ENCODE peak calls at places on chromosomes 7 and 10, in six cellular contexts. P is T1000; A is activated naive CD4-positive, alpha-beta T cell treated with anti-CD3 and anti-CD28 coated beads, Interleukin-2, amount 50 U/mL, for 16 hours; N is dorsolateral prefrontal cortex; D is NT2/D1; M is sciatic nerve. G is an unnamed sample.

GRCh38 chr10:93821051-93821772 is 63.5 kb downstream of the LGI1 start:
- DNase-seq in N (no peak), P (no peak), M (no peak), A (no peak), D (no peak), G (no peak)

GRCh38 chr7:6637544-6638229 is 569 bp downstream of the ZNF316 start:
- DNase-seq in M (no peak), P (no peak), N (no peak), D (no peak), A (peak; percentile 56), G (peak; percentile 65)

GRCh38 chr10:33460461-33461294 is 126.2 kb upstream of the NRP1 start:
- DNase-seq in D (no peak), P (no peak), A (no peak), N (no peak), M (no peak), G (no peak)

GRCh38 chr7:26937956-26938623 is 73.7 kb upstream of the SKAP2 start:
- DNase-seq in P (no peak), D (no peak), N (no peak), M (no peak), A (no peak), G (no peak)

GRCh38 chr10:129929343-129930297 is 34.5 kb downstream of the EBF3 start:
- DNase-seq in P (no peak), N (no peak), D (no peak), A (no peak), M (peak; percentile 34), G (no peak)

GRCh38 chr7:35571596-35572240 is 123.2 kb downstream of the HERPUD2 start:
- DNase-seq in N (no peak), A (no peak), M (no peak), P (no peak), D (no peak), G (no peak)

GRCh38 chr10:10785627-10786333 is 231.9 kb upstream of the CELF2 start:
- DNase-seq in M (no peak), N (no peak), A (no peak), P (no peak), D (no peak), G (no peak)

GRCh38 chr10:113326160-113327111 is 226.4 kb upstream of the HABP2 start:
- DNase-seq in D (peak; percentile 18), P (peak; percentile 85), M (no peak), A (no peak), N (no peak), G (no peak)

GRCh38 chr7:122166708-122167107 is 22.7 kb upstream of the AASS start:
- DNase-seq in N (no peak), A (no peak), D (no peak), P (no peak), M (no peak), G (no peak)

GRCh38 chr7:95628831-95629439 is 32.6 kb upstream of the PDK4 start:
- DNase-seq in D (no peak), M (no peak), P (no peak), A (no peak), N (no peak), G (no peak)

GRCh38 chr10:32489935-32490334 is 44.0 kb downstream of the CCDC7 start:
- DNase-seq in N (no peak), P (no peak), M (no peak), D (no peak), A (no peak), G (no peak)

GRCh38 chr10:34323197-34323596 is 491.9 kb downstream of the PARD3 start:
- DNase-seq in D (no peak), A (no peak), P (no peak), M (no peak), N (no peak), G (no peak)

GRCh38 chr7:79290841-79291497 is 162.5 kb downstream of the MAGI2 start:
- DNase-seq in A (no peak), M (no peak), D (no peak), P (no peak), N (no peak), G (no peak)

GRCh38 chr7:28921822-28922221 is 36.3 kb downstream of the TRIL start:
- DNase-seq in A (peak; percentile 14), M (no peak), P (no peak), N (peak; percentile 50), D (peak; percentile 44), G (peak; percentile 20)

GRCh38 chr7:143850682-143851081 is 51.3 kb downstream of the TCAF1 start:
- DNase-seq in M (no peak), P (no peak), N (no peak), D (no peak), A (no peak), G (no peak)

GRCh38 chr7:24075426-24075810 is 208.6 kb upstream of the NPY start:
- DNase-seq in M (no peak), D (no peak), N (no peak), A (no peak), P (no peak), G (no peak)

GRCh38 chr7:129363-130221 is 62.8 kb upstream of the FAM20C start:
- DNase-seq in P (no peak), D (no peak), M (no peak), A (no peak), N (peak; percentile 79), G (no peak)

GRCh38 chr10:88687853-88688467 is 18.1 kb upstream of the LIPK start:
- DNase-seq in A (no peak), P (no peak), D (no peak), M (no peak), N (no peak), G (no peak)

GRCh38 chr10:31490858-31491504 is 172.0 kb downstream of the ZEB1 start:
- DNase-seq in N (no peak), A (no peak), M (no peak), D (no peak), P (no peak), G (no peak)

GRCh38 chr10:46048152-46048551 is 2.1 kb upstream of the MSMB start:
- DNase-seq in M (no peak), N (no peak), D (no peak), P (no peak), A (no peak), G (no peak)

GRCh38 chr7:6579446-6579845 is 2.2 kb downstream of the ZDHHC4 start:
- DNase-seq in M (no peak), N (no peak), D (no peak), P (no peak), A (no peak), G (no peak)

GRCh38 chr7:108468246-108468645 is 12.0 kb upstream of the NRCAM start:
- DNase-seq in N (no peak), P (no peak), M (no peak), D (no peak), A (no peak), G (no peak)

GRCh38 chr7:7521259-7521658 is 14.4 kb downstream of the COL28A1 start:
- DNase-seq in M (no peak), P (no peak), D (no peak), A (no peak), N (no peak), G (no peak)

GRCh38 chr10:85741626-85742300 is 624.8 kb downstream of the GRID1 start:
- DNase-seq in M (no peak), N (no peak), D (no peak), A (no peak), P (no peak), G (no peak)

GRCh38 chr7:618539-619355 is 99.1 kb upstream of the PDGFA start:
- DNase-seq in A (peak; percentile 57), N (no peak), P (no peak), M (no peak), D (no peak), G (peak; percentile 68)

GRCh38 chr7:137933270-137934017 is 68.4 kb downstream of the CREB3L2 start:
- DNase-seq in A (no peak), P (no peak), N (no peak), M (no peak), D (no peak), G (no peak)

GRCh38 chr7:113519447-113519846 is 399.4 kb downstream of the PPP1R3A start:
- DNase-seq in P (no peak), M (no peak), D (no peak), N (no peak), A (no peak), G (no peak)

GRCh38 chr10:8817303-8817702 is 762.8 kb downstream of the GATA3 start:
- DNase-seq in D (no peak), M (no peak), P (no peak), A (no peak), N (no peak), G (no peak)

GRCh38 chr10:69845574-69846251 is 44.0 kb downstream of the COL13A1 start:
- DNase-seq in M (no peak), P (peak; percentile 52), D (no peak), A (no peak), N (no peak), G (no peak)

GRCh38 chr7:92767427-92767826 is 68.9 kb downstream of the CDK6 start:
- DNase-seq in A (no peak), M (no peak), P (no peak), N (no peak), D (no peak), G (no peak)

GRCh38 chr7:116216956-116217570 is 6.7 kb downstream of the TES start:
- DNase-seq in M (no peak), P (no peak), N (no peak), D (no peak), A (no peak), G (no peak)

GRCh38 chr10:9302142-9302746 is 1247.8 kb downstream of the GATA3 start:
- DNase-seq in N (no peak), D (peak; percentile 33), A (no peak), M (no peak), P (no peak), G (no peak)

GRCh38 chr7:44277391-44277790 is 48.0 kb downstream of the CAMK2B start:
- DNase-seq in D (no peak), A (peak; percentile 4), P (no peak), M (peak; percentile 52), N (peak; percentile 30), G (no peak)

GRCh38 chr10:103584216-103585010 is 90.9 kb downstream of the NEURL1 start:
- DNase-seq in M (no peak), D (no peak), N (no peak), P (no peak), A (peak; percentile 70), G (peak; percentile 72)

GRCh38 chr10:97515260-97515978 is 16.7 kb downstream of the UBTD1 start:
- DNase-seq in P (no peak), A (no peak), D (no peak), M (no peak), N (no peak), G (no peak)